ENCODE peak calls at places on chromosomes 11 and 22, in ten cellular contexts. Q is GM12865, X is H9, Y is HFFc6, V is endothelial cell of umbilical vein, B is left ventricle myocardium inferior, T is cardiac muscle cell, J is nephron progenitor cell, G is dorsolateral prefrontal cortex, C is BE2C. S is an unnamed sample.

GRCh38 chr11:2166091-2166851 is 5.3 kb upstream of the INS start:
- DNase-seq in X (peak), T (peak), B (no peak), G (no peak), J (peak), Y (no peak), Q (peak), C (peak), V (no peak), S (peak)

GRCh38 chr11:58659910-58660570 is 37.6 kb downstream of the CNTF start:
- DNase-seq in Q (no peak), T (no peak), C (no peak), G (no peak), B (no peak), X (no peak), V (no peak), Y (no peak), J (no peak), S (no peak)

GRCh38 chr11:4626207-4627105 is 10.8 kb upstream of the OR51D1 start:
- DNase-seq in Y (peak), X (peak), V (peak), C (peak), T (peak), G (no peak), Q (peak), J (peak), B (no peak), S (no peak)

GRCh38 chr11:73415854-73416615 is 39.8 kb downstream of the RELT start:
- DNase-seq in X (no peak), T (no peak), J (no peak), G (no peak), Q (no peak), C (no peak), B (no peak), V (no peak), Y (peak), S (no peak)

GRCh38 chr11:94111660-94112059 is 17.0 kb upstream of the PANX1 start:
- DNase-seq in V (no peak), G (no peak), B (peak), Q (no peak), C (no peak), T (no peak), X (no peak), Y (no peak), J (no peak), S (no peak)

GRCh38 chr11:78168539-78169477 is 19.6 kb downstream of the KCTD21 start:
- DNase-seq in V (peak), C (peak), G (no peak), J (no peak), T (peak), X (no peak), Y (peak), Q (no peak), B (peak), S (peak)

GRCh38 chr11:57761301-57762234 is at the start of gene CTNND1:
- DNase-seq in X (peak), Y (peak), T (peak), G (peak), V (peak), B (peak), J (peak), Q (peak), C (peak), S (peak)

GRCh38 chr11:35418847-35419712 is at the start of gene SLC1A2:
- DNase-seq in X (peak), G (peak), C (peak), Q (no peak), J (peak), V (no peak), T (peak), B (no peak), Y (peak), S (peak)

GRCh38 chr11:8403310-8403709 is 139.6 kb upstream of the LMO1 start:
- DNase-seq in X (no peak), G (no peak), V (peak), B (no peak), J (no peak), Y (no peak), C (no peak), T (peak), Q (no peak), S (no peak)

GRCh38 chr11:472816-473215 is 22.7 kb downstream of the PTDSS2 start:
- DNase-seq in Y (no peak), Q (no peak), J (no peak), C (no peak), V (no peak), T (no peak), B (no peak), X (no peak), G (no peak), S (no peak)

GRCh38 chr11:36273110-36273509 is 16.1 kb downstream of the COMMD9 start:
- DNase-seq in T (no peak), Q (no peak), V (no peak), C (no peak), B (no peak), X (no peak), G (no peak), J (no peak), Y (no peak), S (no peak)

GRCh38 chr22:19063581-19064353 is 58.4 kb downstream of the DGCR2 start:
- DNase-seq in Q (no peak), B (no peak), X (no peak), Y (no peak), J (no peak), G (no peak), C (no peak), T (no peak), V (peak), S (peak)

GRCh38 chr22:48257690-48258065 is 1495.2 kb downstream of the TBC1D22A start:
- DNase-seq in T (no peak), J (no peak), Y (no peak), Q (no peak), C (no peak), X (no peak), B (no peak), G (no peak), V (no peak), S (no peak)

DNA sequence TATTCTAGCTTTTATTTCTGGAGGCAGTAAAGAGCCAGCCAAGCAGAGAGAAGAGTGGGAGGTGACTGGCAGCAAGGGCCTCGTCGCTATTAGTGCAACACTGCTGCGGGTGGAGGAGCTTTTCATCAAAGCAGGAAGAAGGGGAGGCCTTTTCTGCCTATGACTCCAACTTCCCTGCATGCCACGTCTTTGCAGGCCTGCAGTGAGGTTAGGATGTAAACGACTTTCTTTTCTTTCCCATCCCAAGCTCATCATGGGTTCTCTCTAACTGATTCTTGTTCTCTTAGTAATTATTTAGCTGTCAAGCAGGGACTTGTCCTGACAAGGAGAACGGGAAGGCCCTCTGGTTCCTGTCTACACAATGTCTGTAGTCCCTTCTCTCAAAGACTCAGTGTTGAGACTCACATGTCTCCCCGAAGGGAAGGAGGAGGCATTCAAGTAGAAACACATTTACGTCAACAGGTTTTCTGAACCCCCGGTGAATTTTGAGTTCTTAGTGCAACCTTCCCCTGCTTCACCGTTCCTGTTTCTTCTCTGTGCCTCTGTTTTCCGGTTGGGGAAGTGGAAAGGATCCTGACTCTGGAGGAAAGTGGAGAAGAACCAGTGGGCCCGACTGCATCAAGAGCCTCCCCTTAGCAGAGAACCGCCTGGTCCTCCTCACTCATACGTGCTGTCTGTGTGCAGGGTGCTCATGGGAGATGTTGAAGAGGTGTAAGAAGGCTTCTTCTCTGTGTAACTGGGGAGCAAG is 56.9 kb downstream of the PACS1 start:
- DNase-seq in G (peak), Q (peak), J (peak), T (peak), B (peak), C (peak), X (peak), Y (peak), V (peak), S (peak)
- TF ChIP-seq CTCF in G (no peak), Q (no peak), J (no peak), T (no peak), B (no peak), C (no peak), X (no peak), Y (no peak), V (no peak), S (no peak)

GRCh38 chr11:84899134-84899533 is 728.0 kb downstream of the DLG2 start:
- DNase-seq in Y (no peak), B (no peak), X (no peak), G (no peak), Q (no peak), J (no peak), V (no peak), T (no peak), C (no peak), S (no peak)

GRCh38 chr11:84901986-84902385 is 725.2 kb downstream of the DLG2 start:
- DNase-seq in Y (no peak), G (no peak), B (no peak), V (no peak), Q (no peak), X (no peak), T (peak), J (no peak), C (no peak), S (no peak)

GRCh38 chr11:84894666-84895065 is 732.5 kb downstream of the DLG2 start:
- DNase-seq in Y (no peak), B (no peak), X (no peak), V (no peak), Q (no peak), T (no peak), C (no peak), J (no peak), G (no peak), S (no peak)

GRCh38 chr11:84902445-84902844 is 724.7 kb downstream of the DLG2 start:
- DNase-seq in B (no peak), V (no peak), C (no peak), J (no peak), G (no peak), Y (no peak), T (peak), Q (no peak), X (no peak), S (no peak)

GRCh38 chr11:84899740-84900139 is 727.4 kb downstream of the DLG2 start:
- DNase-seq in X (peak), C (no peak), T (no peak), Q (peak), J (no peak), Y (no peak), G (no peak), V (no peak), B (no peak), S (no peak)
- TF ChIP-seq CTCF in X (peak), C (peak), T (no peak), Q (peak), J (peak), Y (peak), G (no peak), V (no peak), B (no peak), S (no peak)

GRCh38 chr11:21931436-21932101 is 261.3 kb upstream of the ANO5 start:
- DNase-seq in G (no peak), B (no peak), J (no peak), T (no peak), Q (no peak), Y (no peak), X (no peak), C (no peak), V (no peak), S (no peak)

GRCh38 chr11:21928834-21929233 is 264.1 kb upstream of the ANO5 start:
- DNase-seq in Q (no peak), V (no peak), J (no peak), G (no peak), Y (no peak), T (no peak), C (no peak), X (no peak), B (no peak), S (no peak)

GRCh38 chr11:21927628-21928027 is 265.3 kb upstream of the ANO5 start:
- DNase-seq in V (no peak), J (no peak), Y (no peak), B (no peak), C (no peak), Q (no peak), T (no peak), X (no peak), G (no peak), S (no peak)

GRCh38 chr11:21933095-21933494 is 259.8 kb upstream of the ANO5 start:
- DNase-seq in C (no peak), G (no peak), Y (no peak), X (no peak), B (no peak), Q (peak), J (no peak), V (no peak), T (no peak), S (no peak)
- TF ChIP-seq CTCF in C (peak), G (peak), Y (peak), X (peak), B (peak), Q (no peak), J (peak), V (no peak), T (no peak), S (peak)

GRCh38 chr11:64340671-64341335 is 799 bp downstream of the CCDC88B start:
- DNase-seq in Y (no peak), C (peak), G (no peak), X (peak), J (peak), B (no peak), T (peak), V (peak), Q (peak), S (peak)
- TF ChIP-seq CTCF in Y (no peak), C (no peak), G (no peak), X (peak), J (no peak), B (no peak), T (no peak), V (peak), Q (no peak), S (no peak)

DNA sequence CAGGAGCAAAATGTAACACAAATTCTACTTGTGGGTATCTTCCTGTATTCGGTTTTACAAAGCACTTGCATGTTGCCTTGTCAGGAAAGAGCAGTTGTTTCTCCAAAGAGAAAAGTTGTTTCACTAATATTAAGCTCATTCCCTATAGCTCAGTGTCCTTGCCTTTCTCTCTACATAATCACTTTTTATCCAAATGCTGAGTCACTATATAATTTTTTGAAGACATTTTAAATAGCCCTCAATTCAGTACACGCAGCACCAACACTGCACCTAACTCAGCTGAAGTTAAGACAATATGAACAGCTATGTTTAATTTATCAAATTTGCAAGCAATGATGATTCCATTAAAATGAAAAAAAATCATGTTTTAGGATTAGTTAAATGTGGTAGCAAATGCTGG is 14.5 kb upstream of the MRTFA start:
- DNase-seq in J (no peak), V (no peak), T (no peak), B (no peak), Q (no peak), X (no peak), G (no peak), C (no peak), Y (no peak), S (no peak)
- TF ChIP-seq CTCF in J (no peak), V (no peak), T (no peak), B (no peak), Q (no peak), X (no peak), G (no peak), C (no peak), Y (no peak), S (no peak)

GRCh38 chr22:43057641-43058040 is 31.6 kb downstream of the TTLL1 start:
- DNase-seq in C (no peak), X (no peak), Q (no peak), J (no peak), Y (no peak), G (no peak), V (no peak), B (no peak), T (no peak), S (no peak)

GRCh38 chr22:43050995-43051394 is 36.0 kb upstream of the PACSIN2 start:
- DNase-seq in C (no peak), J (no peak), Y (no peak), Q (no peak), X (peak), G (no peak), T (no peak), B (no peak), V (no peak), S (no peak)

GRCh38 chr22:43047605-43048004 is 32.7 kb upstream of the PACSIN2 start:
- DNase-seq in Q (no peak), T (no peak), C (no peak), J (no peak), X (no peak), Y (no peak), V (no peak), G (no peak), B (no peak), S (no peak)

DNA sequence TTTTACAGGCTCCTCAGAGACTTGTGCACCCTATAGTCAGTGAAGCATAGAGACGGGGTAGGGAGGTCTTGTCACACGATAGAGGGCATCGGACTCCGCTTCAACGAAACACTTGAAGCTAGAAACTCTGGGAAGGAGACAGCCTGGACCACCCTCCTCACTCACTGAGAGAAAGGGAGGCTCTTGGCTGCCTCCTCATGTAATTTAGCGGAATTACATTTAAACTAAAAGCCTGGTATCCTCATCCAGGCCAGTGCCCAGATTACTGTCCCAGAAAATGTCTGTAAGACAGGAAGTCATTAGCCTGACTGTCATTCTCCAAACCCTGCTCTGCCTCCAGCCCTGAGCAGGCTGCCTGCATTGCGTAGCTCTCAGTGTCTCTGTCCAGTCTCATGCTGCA is 36.0 kb downstream of the TTLL1 start:
- DNase-seq in B (no peak), C (no peak), J (no peak), V (no peak), Y (no peak), Q (no peak), G (no peak), T (no peak), X (peak), S (no peak)
- TF ChIP-seq CTCF in B (no peak), C (peak), J (peak), V (no peak), Y (peak), Q (peak), G (no peak), T (peak), X (peak), S (peak)

S was measured in lower lobe of right lung.